ENCODE peak calls at places on chromosomes 16 and 17, in nine cellular contexts. T is mammary epithelial cell, L is heart right ventricle, E is lower leg skin, G is bronchial epithelial cell, R is stomach, X is MCF 10A, Q is OCI-LY7, O is fibroblast of lung. H is an unnamed sample.

GRCh38 chr17:78174332-78174869 is 6.0 kb downstream of the SYNGR2 start:
- DNase-seq in T (peak), R (peak), X (peak), O (no peak), L (peak), G (no peak), Q (no peak), E (peak), H (no peak)

GRCh38 chr16:20822451-20823128 is 16.3 kb downstream of the REXO5 start:
- DNase-seq in G (no peak), L (no peak), X (no peak), T (no peak), O (no peak), Q (no peak), R (no peak), E (no peak), H (no peak)

GRCh38 chr17:38459556-38459955 is 31.3 kb downstream of the ARHGAP23 start:
- DNase-seq in Q (no peak), T (no peak), O (no peak), R (peak), L (no peak), E (no peak), G (no peak), X (no peak), H (no peak)

GRCh38 chr17:42989726-42990652 is 8.2 kb upstream of the RPL27 start:
- DNase-seq in G (peak), O (no peak), X (peak), E (no peak), Q (no peak), T (peak), R (no peak), L (no peak), H (no peak)

GRCh38 chr16:67150833-67151396 is at the start of gene B3GNT9:
- DNase-seq in Q (no peak), R (peak), E (peak), X (no peak), T (no peak), O (peak), L (peak), G (peak), H (peak)

GRCh38 chr17:75670868-75671267 is 3.7 kb downstream of the SAP30BP start:
- DNase-seq in R (no peak), O (no peak), L (no peak), E (no peak), T (no peak), Q (no peak), X (no peak), G (no peak), H (no peak)

GRCh38 chr17:6853764-6854442 is 22.4 kb upstream of the TEKT1 start:
- DNase-seq in X (peak), T (peak), G (peak), E (no peak), O (no peak), L (no peak), R (no peak), Q (peak), H (peak)

GRCh38 chr16:1877089-1877488 is 5.1 kb upstream of the MEIOB start:
- DNase-seq in Q (no peak), L (no peak), R (no peak), T (no peak), E (no peak), G (no peak), O (no peak), X (no peak), H (no peak)

GRCh38 chr16:73713817-73714495 is 582.7 kb upstream of the PSMD7 start:
- DNase-seq in T (peak), E (no peak), Q (peak), G (peak), R (no peak), X (peak), L (peak), O (peak), H (no peak)

GRCh38 chr16:83715217-83715920 is 92.4 kb upstream of the HSBP1 start:
- DNase-seq in O (no peak), X (no peak), G (no peak), Q (no peak), T (no peak), R (peak), L (no peak), E (no peak), H (no peak)

GRCh38 chr16:83714286-83714685 is 93.5 kb upstream of the HSBP1 start:
- DNase-seq in Q (no peak), O (no peak), T (peak), G (peak), X (no peak), E (no peak), R (no peak), L (no peak), H (no peak)

GRCh38 chr16:83717814-83718213 is 90.0 kb upstream of the HSBP1 start:
- DNase-seq in Q (no peak), O (no peak), T (peak), E (no peak), G (no peak), L (peak), X (no peak), R (no peak), H (no peak)

GRCh38 chr16:83720213-83720612 is 87.6 kb upstream of the HSBP1 start:
- DNase-seq in L (no peak), X (no peak), T (no peak), G (no peak), Q (no peak), R (no peak), O (no peak), E (no peak), H (no peak)

DNA sequence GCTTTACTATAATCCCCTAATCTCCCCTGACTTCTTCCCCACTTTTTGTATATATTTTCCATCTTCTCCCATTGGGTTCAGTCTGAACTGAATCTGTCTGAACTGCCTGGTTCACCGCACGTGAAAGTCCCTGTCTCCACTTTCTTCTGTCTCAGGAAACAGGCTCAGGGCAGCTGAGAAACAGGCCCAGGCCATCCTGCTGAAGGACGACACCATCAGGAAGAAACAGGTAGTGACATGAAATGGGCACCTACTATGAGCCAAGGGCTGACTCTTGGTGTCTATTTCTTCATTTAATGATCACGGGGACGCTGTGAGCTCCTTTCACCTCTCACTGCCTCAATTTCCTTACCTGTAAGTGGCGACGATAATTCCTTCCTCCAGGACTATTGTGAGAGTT is 90.5 kb upstream of the HSBP1 start:
- DNase-seq in X (peak), R (no peak), E (no peak), O (no peak), L (no peak), T (no peak), G (no peak), Q (no peak), H (no peak)
- TF ChIP-seq CTCF in X (no peak), R (no peak), E (no peak), O (no peak), L (no peak), T (no peak), G (no peak), Q (no peak), H (no peak)

GRCh38 chr16:11354733-11355574 is 9.7 kb downstream of the RMI2 start:
- DNase-seq in Q (peak), L (no peak), E (no peak), R (no peak), G (no peak), O (peak), X (no peak), T (no peak), H (peak)
- TF ChIP-seq CTCF in Q (peak), L (no peak), E (no peak), R (no peak), G (no peak), O (no peak), X (no peak), T (no peak), H (peak)

GRCh38 chr16:17930280-17930679 is 406.3 kb downstream of the NPIPA8 start:
- DNase-seq in X (no peak), G (no peak), E (no peak), L (no peak), R (no peak), T (no peak), O (no peak), Q (no peak), H (no peak)
- TF ChIP-seq CTCF in X (no peak), G (no peak), E (no peak), L (no peak), R (no peak), T (no peak), O (no peak), Q (no peak), H (no peak)

GRCh38 chr17:1529863-1530262 is 13.5 kb upstream of the INPP5K start:
- DNase-seq in R (no peak), L (no peak), O (no peak), Q (peak), T (no peak), E (no peak), X (no peak), G (no peak), H (no peak)

GRCh38 chr17:1533649-1534325 is 17.4 kb upstream of the INPP5K start:
- DNase-seq in R (no peak), O (no peak), L (no peak), X (no peak), E (no peak), G (no peak), T (no peak), Q (no peak), H (no peak)

GRCh38 chr17:1535737-1536136 is 19.3 kb upstream of the INPP5K start:
- DNase-seq in R (no peak), E (no peak), X (no peak), G (no peak), O (no peak), L (no peak), T (no peak), Q (no peak), H (no peak)

GRCh38 chr17:1532836-1533602 is 16.6 kb upstream of the INPP5K start:
- DNase-seq in O (peak), R (no peak), X (peak), E (no peak), G (no peak), Q (peak), T (no peak), L (no peak), H (no peak)
- TF ChIP-seq CTCF in O (peak), R (no peak), X (peak), E (no peak), G (peak), Q (peak), T (peak), L (peak), H (no peak)

DNA sequence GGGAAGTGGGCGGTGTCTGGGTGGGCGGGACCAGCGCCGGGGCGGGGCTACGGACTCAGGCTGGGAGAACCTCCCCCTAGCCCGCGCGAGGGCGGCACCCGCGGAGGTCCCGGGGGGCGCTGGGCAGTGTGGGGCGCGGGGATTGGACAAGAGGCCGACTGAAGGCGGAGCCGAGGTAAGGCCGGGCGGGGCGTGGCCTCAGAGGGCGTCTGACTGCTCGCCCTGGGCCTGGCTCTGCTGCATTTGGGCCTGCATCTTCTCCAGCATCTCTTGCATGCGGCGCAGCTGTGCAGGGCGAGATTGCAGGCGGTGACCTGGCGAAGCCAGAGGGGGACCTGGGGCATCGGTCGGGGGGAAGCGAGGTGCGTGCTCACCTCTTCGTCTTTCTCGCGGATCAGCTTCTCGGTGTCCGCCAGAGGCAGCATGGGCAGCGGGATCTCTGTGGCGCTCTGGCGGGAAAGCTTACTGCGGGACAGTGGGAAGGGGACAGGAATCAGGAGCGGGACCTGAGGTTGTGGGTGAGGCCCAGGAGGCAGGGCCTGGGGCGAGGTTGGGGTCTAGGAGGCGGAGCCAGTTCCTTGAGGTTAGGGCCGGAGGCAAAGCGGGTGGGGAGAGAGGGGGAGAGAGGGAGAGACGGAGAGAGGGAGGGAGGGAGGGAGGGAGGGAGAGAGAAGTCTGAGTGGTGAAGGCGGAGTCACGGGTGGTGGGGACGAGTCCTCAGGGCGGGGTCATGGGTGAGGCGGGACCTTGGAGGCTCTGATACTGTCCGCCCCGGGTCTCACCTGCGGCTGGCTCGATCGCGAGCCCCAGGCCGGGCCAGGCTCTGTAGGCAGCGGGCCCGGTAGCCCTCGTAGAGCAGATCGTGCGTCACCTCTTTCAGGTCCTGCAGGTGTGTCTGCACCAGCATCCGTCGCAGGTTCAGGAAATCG is 3.9 kb downstream of the SEPTIN1 start:
- DNase-seq in Q (peak), R (peak), L (peak), E (peak), G (peak), T (peak), X (peak), O (peak), H (peak)
- TF ChIP-seq CTCF in Q (no peak), R (no peak), L (no peak), E (no peak), G (peak), T (peak), X (no peak), O (no peak), H (no peak)

DNA sequence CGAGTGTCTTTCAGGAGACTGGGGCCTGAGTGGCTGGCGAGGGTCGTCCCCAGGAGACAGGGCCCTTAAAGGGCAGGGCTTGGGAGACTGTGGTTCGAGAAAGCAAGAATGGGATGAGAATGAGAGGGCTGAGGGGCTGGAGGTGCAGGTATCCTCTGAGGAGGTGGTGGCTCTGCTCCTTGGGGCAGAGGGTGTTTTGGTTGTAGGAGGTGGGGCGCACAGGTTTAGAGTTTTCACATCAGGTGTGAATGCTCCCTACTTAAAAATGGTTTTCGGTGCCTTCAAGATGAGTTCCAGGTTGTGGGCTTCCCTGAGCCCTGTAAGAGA is 430 bp downstream of the BCAS3 start:
- DNase-seq in L (no peak), T (no peak), G (no peak), X (no peak), R (no peak), E (no peak), Q (no peak), O (no peak), H (peak)
- TF ChIP-seq CTCF in L (no peak), T (no peak), G (no peak), X (no peak), R (no peak), E (no peak), Q (no peak), O (no peak), H (no peak)

DNA sequence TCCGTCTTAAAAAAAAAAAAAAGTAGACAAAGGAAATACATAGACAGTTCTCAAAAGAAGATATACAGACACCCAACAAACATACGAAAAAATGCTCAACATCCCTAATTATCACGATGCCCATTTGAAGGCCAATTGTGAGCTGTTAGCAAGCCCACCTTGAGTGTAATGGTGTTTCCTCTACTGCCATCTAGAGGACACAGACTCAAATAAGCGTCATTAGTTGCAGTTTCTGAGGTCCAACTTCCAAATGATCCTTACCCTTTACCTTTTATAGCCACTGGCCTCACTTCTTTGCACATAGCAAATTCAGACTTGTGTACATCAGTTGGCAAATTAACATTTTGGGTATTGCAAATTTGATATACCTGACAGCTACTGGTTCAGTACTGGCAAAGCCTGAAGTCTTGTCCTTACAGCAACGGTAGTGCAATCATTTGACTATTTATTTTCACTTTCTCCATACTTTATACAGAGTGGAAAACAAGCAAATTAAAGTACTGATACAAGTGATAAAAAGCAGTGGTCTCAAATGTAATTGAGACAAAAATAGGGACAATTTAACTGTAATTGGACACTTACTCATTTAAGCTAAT is 536.3 kb upstream of the EEF2KMT start:
- DNase-seq in E (no peak), R (no peak), G (peak), Q (peak), L (no peak), X (peak), T (no peak), O (peak), H (peak)
- TF ChIP-seq CTCF in E (no peak), R (no peak), G (peak), Q (peak), L (peak), X (no peak), T (peak), O (no peak), H (peak)

H was measured in GM20000.